ENCODE peak calls at places on chromosomes 3 and 15, in eight cellular contexts. E is cardiac fibroblast, S is T-helper 22 cell, W is mesendoderm, P is GM20000, U is Right ventricle myocardium inferior, M is OCI-M1, T is globus pallidus. K is an unnamed sample.

GRCh38 chr15:26854435-26854834 is 12.4 kb upstream of the GABRA5 start:
- DNase-seq in U (no peak), S (no peak), E (no peak), P (no peak), W (no peak), M (no peak), T (no peak), K (no peak)

GRCh38 chr3:17602126-17602525 is 140.3 kb downstream of the TBC1D5 start:
- DNase-seq in P (no peak), W (peak; percentile 21), T (no peak), M (no peak), U (no peak), E (peak; percentile 61), S (no peak), K (no peak)

GRCh38 chr3:194447161-194447560 is 39.6 kb downstream of the ATP13A3 start:
- DNase-seq in T (no peak), S (no peak), W (no peak), E (no peak), P (no peak), M (no peak), U (no peak), K (no peak)

GRCh38 chr3:140360332-140360731 is 317.5 kb upstream of the TRIM42 start:
- DNase-seq in E (no peak), M (no peak), U (no peak), S (no peak), P (no peak), W (peak; percentile 25), T (no peak), K (no peak)

GRCh38 chr3:76702676-76703075 is 337.2 kb upstream of the ROBO2 start:
- DNase-seq in T (no peak), E (no peak), P (no peak), W (no peak), U (no peak), M (no peak), S (no peak), K (no peak)

GRCh38 chr3:46271910-46272309 is 29.6 kb downstream of the CCR3 start:
- DNase-seq in S (no peak), E (no peak), M (no peak), W (no peak), T (no peak), P (no peak), U (no peak), K (no peak)

GRCh38 chr3:42037318-42037945 is 53.7 kb upstream of the TRAK1 start:
- DNase-seq in U (no peak), P (no peak), S (no peak), W (no peak), M (no peak), T (no peak), E (no peak), K (no peak)

GRCh38 chr3:153911111-153911510 is 210.1 kb upstream of the ARHGEF26 start:
- DNase-seq in T (no peak), E (no peak), P (no peak), S (no peak), W (no peak), M (no peak), U (no peak), K (no peak)

GRCh38 chr3:160653514-160653913 is 23.4 kb upstream of the ARL14 start:
- DNase-seq in U (no peak), M (no peak), S (no peak), E (no peak), T (no peak), P (no peak), W (no peak), K (no peak)

GRCh38 chr3:124217542-124217941 is 225.6 kb upstream of the ROPN1 start:
- DNase-seq in E (peak; percentile 81), P (peak; percentile 35), T (peak; percentile 24), M (peak; percentile 70), U (no peak), S (no peak), W (peak; percentile 84), K (peak; percentile 72)

GRCh38 chr3:129547241-129547640 is 4.3 kb downstream of the H1-8 start:
- DNase-seq in S (no peak), T (no peak), W (no peak), E (no peak), M (no peak), P (no peak), U (peak; percentile 65), K (no peak)

GRCh38 chr15:78630886-78631633 is 9.9 kb downstream of the CHRNB4 start:
- DNase-seq in E (no peak), S (no peak), M (no peak), U (no peak), P (no peak), W (peak; percentile 20), T (no peak), K (no peak)

GRCh38 chr3:186220365-186220764 is 111.5 kb upstream of the ETV5 start:
- DNase-seq in M (no peak), W (peak; percentile 65), E (no peak), P (no peak), S (no peak), U (no peak), T (no peak), K (no peak)

GRCh38 chr3:179933079-179933478 is 103.7 kb downstream of the PEX5L start:
- DNase-seq in S (no peak), U (no peak), W (no peak), T (no peak), E (no peak), M (no peak), P (no peak), K (no peak)

GRCh38 chr3:149058199-149058598 is 28.1 kb downstream of the HLTF start:
- DNase-seq in E (no peak), W (no peak), T (no peak), P (no peak), S (no peak), U (no peak), M (no peak), K (no peak)

GRCh38 chr15:63502843-63503738 is 1.3 kb upstream of the USP3 start:
- DNase-seq in E (peak; percentile 98), P (peak; percentile 81), M (peak; percentile 97), T (peak; percentile 66), U (peak; percentile 95), W (peak; percentile 93), S (peak; percentile 66), K (peak; percentile 98)

GRCh38 chr15:45332694-45333093 is 45.6 kb downstream of the GATM start:
- DNase-seq in P (no peak), M (no peak), U (no peak), T (no peak), W (no peak), S (no peak), E (no peak), K (no peak)

GRCh38 chr3:148309390-148310035 is 388.2 kb upstream of the AGTR1 start:
- DNase-seq in S (no peak), W (peak; percentile 73), U (no peak), M (peak; percentile 77), E (peak; percentile 72), P (peak; percentile 20), T (no peak), K (peak; percentile 51)

GRCh38 chr15:36278219-36278618 is 301.2 kb upstream of the CDIN1 start:
- DNase-seq in U (no peak), E (peak; percentile 47), W (peak; percentile 72), M (peak; percentile 82), T (no peak), P (no peak), S (no peak), K (no peak)

GRCh38 chr15:69126054-69126469 is 34.4 kb upstream of the GLCE start:
- DNase-seq in U (no peak), W (no peak), S (no peak), E (peak; percentile 74), P (no peak), T (no peak), M (peak; percentile 78), K (no peak)

GRCh38 chr15:57198654-57199241 is 177.6 kb upstream of the CGNL1 start:
- DNase-seq in E (no peak), S (no peak), M (no peak), T (no peak), P (no peak), W (peak; percentile 69), U (no peak), K (no peak)

GRCh38 chr3:14524920-14525660 is 15.1 kb downstream of the GRIP2 start:
- DNase-seq in M (no peak), S (no peak), E (no peak), W (no peak), P (no peak), U (no peak), T (no peak), K (no peak)

GRCh38 chr15:37045859-37046318 is 54.5 kb downstream of the MEIS2 start:
- DNase-seq in T (peak; percentile 22), S (no peak), M (no peak), P (no peak), E (no peak), U (no peak), W (peak; percentile 89), K (no peak)

GRCh38 chr15:90451215-90451850 is 63.3 kb downstream of the IQGAP1 start:
- DNase-seq in U (no peak), T (no peak), E (peak; percentile 47), W (peak; percentile 71), M (no peak), P (no peak), S (no peak), K (no peak)